ENCODE peak calls at places on chromosomes 12 and 14, in five cellular contexts. One of them, this sample, is unnamed.

GRCh38 chr14:26008290-26008689 is 589.5 kb downstream of the NOVA1 start:
- DNase-seq in ovary: no peak
- DNase-seq in HFF-Myc: no peak
- DNase-seq in HL-60: peak; percentile 3
- DNase-seq in astrocyte of the spinal cord: no peak
- DNase-seq in this sample: no peak

GRCh38 chr14:59407246-59407615 is 57.9 kb downstream of the GPR135 start:
- DNase-seq in HL-60: no peak
- DNase-seq in HFF-Myc: no peak
- DNase-seq in ovary: no peak
- DNase-seq in astrocyte of the spinal cord: peak; percentile 93
- DNase-seq in this sample: no peak

GRCh38 chr12:116662612-116663144 is 75.2 kb downstream of the SPRING1 start:
- DNase-seq in astrocyte of the spinal cord: peak; percentile 18
- DNase-seq in HL-60: peak; percentile 76
- DNase-seq in HFF-Myc: no peak
- DNase-seq in ovary: peak; percentile 74
- DNase-seq in this sample: no peak

GRCh38 chr14:35818346-35819115 is 7.6 kb upstream of the BRMS1L start:
- DNase-seq in ovary: no peak
- DNase-seq in HL-60: peak; percentile 39
- DNase-seq in HFF-Myc: peak; percentile 19
- DNase-seq in astrocyte of the spinal cord: peak; percentile 55
- DNase-seq in this sample: peak; percentile 15

GRCh38 chr12:6765048-6765633 is 1.0 kb upstream of the PTMS start:
- DNase-seq in astrocyte of the spinal cord: peak; percentile 22
- DNase-seq in ovary: no peak
- DNase-seq in HFF-Myc: no peak
- DNase-seq in HL-60: no peak
- DNase-seq in this sample: no peak

GRCh38 chr14:53391631-53392030 is 238.5 kb upstream of the DDHD1 start:
- DNase-seq in HFF-Myc: no peak
- DNase-seq in astrocyte of the spinal cord: peak; percentile 88
- DNase-seq in ovary: no peak
- DNase-seq in HL-60: no peak
- DNase-seq in this sample: no peak

GRCh38 chr12:67515679-67516363 is 132.7 kb upstream of the DYRK2 start:
- DNase-seq in HFF-Myc: peak; percentile 14
- DNase-seq in ovary: no peak
- DNase-seq in HL-60: no peak
- DNase-seq in astrocyte of the spinal cord: no peak
- DNase-seq in this sample: peak; percentile 87

GRCh38 chr14:63204407-63205280 is at the start of gene RHOJ:
- DNase-seq in HFF-Myc: no peak
- DNase-seq in astrocyte of the spinal cord: peak; percentile 39
- DNase-seq in HL-60: no peak
- DNase-seq in ovary: peak; percentile 59
- DNase-seq in this sample: no peak

GRCh38 chr12:115873416-115874082 is 403.9 kb downstream of the MED13L start:
- DNase-seq in astrocyte of the spinal cord: no peak
- DNase-seq in ovary: no peak
- DNase-seq in HL-60: no peak
- DNase-seq in HFF-Myc: no peak
- DNase-seq in this sample: no peak

GRCh38 chr14:38078393-38078792 is 129.3 kb upstream of the SSTR1 start:
- DNase-seq in ovary: no peak
- DNase-seq in HL-60: no peak
- DNase-seq in HFF-Myc: no peak
- DNase-seq in astrocyte of the spinal cord: no peak
- DNase-seq in this sample: no peak

GRCh38 chr12:120438495-120439198 is 734 bp downstream of the COX6A1 start:
- DNase-seq in HFF-Myc: no peak
- DNase-seq in astrocyte of the spinal cord: no peak
- DNase-seq in ovary: no peak
- DNase-seq in HL-60: no peak
- DNase-seq in this sample: peak; percentile 23

GRCh38 chr12:120432772-120433525 is 5.0 kb upstream of the COX6A1 start:
- DNase-seq in astrocyte of the spinal cord: no peak
- DNase-seq in HL-60: no peak
- DNase-seq in ovary: no peak
- DNase-seq in HFF-Myc: no peak
- DNase-seq in this sample: no peak

GRCh38 chr12:120439646-120440247 is 1.8 kb downstream of the COX6A1 start:
- DNase-seq in HL-60: peak; percentile 65
- DNase-seq in HFF-Myc: peak; percentile 45
- DNase-seq in astrocyte of the spinal cord: peak; percentile 54
- DNase-seq in ovary: peak; percentile 50
- DNase-seq in this sample: peak; percentile 86

DNA sequence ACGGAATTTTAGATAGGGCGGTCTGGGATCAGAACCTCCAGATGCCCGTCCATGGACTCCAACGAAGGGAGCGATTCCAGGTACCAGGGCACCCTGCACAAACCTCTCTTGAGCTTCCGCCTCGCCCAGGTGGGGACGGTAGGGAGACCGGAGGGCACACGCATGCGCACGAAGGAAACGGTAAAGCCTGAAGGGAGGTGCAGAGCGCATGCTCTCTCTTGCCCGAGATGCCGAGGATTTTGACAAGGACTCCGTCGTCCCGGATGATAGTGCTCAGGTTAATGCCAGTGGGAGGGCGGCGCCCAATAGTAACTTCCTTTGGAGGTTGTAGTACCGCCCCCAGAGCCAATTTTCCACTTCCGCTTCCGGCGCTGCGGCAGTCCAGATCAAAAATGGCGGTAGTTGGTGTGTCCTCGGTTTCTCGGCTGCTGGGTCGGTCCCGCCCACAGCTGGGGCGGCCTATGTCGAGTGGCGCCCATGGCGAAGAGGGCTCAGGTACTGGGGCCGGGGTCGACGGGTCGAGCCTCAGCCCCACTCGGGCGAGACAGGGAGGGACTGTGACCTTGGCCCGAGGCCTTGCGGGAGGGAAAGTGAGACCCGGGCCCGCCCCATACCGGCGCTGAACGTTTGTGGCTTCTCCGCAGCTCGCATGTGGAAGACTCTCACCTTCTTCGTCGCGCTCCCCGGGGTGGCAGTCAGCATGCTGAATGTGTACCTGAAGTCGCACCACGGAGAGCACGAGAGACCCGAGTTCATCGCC is at the start of gene COX6A1:
- DNase-seq in astrocyte of the spinal cord: peak; percentile 97
- DNase-seq in ovary: peak; percentile 93
- DNase-seq in HFF-Myc: peak; percentile 97
- DNase-seq in HL-60: peak; percentile 99
- DNase-seq in this sample: peak; percentile 99
- TF ChIP-seq CTCF in astrocyte of the spinal cord: no peak
- TF ChIP-seq CTCF in ovary: no peak
- TF ChIP-seq CTCF in HFF-Myc: no peak
- TF ChIP-seq CTCF in HL-60: no peak
- TF ChIP-seq CTCF in this sample: no peak

DNA sequence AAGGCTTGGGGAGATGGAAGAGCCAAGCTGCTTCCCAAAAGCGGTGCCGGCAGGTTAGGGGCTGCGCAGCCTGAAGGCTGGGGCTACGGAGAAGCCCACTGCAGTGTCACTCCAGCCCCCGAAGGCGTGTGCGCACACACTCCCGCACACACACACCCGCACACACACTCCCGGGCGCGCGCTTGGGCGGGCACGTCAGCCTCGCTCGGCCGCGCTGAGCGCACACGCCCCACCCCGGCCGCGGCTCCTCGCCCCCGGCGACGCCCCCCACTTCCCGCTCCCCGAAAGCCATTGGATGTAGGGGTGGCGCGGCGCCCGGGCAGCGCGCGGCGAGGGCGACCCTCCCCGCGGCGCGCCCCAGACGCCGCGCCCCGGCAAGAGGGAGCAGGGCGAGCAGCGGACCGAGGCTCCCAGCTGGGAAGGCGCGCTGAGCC is at the start of gene KCNK10:
- DNase-seq in HL-60: no peak
- DNase-seq in ovary: no peak
- DNase-seq in HFF-Myc: no peak
- DNase-seq in astrocyte of the spinal cord: peak; percentile 10
- DNase-seq in this sample: peak; percentile 13
- H3K4me3 ChIP-seq in HL-60: peak within 1 kb of the TSS; percentile 22
- H3K4me3 ChIP-seq in ovary: no peak within 1 kb of the TSS
- H3K4me3 ChIP-seq in HFF-Myc: peak within 1 kb of the TSS; percentile 31
- H3K4me3 ChIP-seq in astrocyte of the spinal cord: peak within 1 kb of the TSS; percentile 20
- H3K4me3 ChIP-seq in this sample: peak within 1 kb of the TSS; percentile 65

DNA sequence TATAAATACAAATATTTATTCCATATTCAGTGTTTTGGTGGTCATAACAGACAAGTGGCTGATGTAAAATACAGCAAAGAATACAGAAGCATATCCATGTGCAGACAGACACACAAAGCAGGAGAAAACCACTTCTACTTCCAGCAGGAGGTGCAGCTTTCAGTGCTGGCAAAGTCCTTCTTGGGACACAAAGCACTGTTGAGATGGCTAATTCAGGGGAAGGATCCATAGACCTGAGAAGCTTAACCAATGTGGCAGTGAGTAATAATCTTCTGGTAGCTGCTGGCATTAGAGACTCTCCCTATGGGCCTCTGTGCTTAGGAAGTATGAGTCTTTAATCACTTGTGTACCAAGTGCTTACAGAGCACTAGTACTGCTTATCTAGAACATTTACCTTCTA is 26.8 kb downstream of the AMN1 start:
- DNase-seq in ovary: no peak
- DNase-seq in HFF-Myc: peak; percentile 10
- DNase-seq in astrocyte of the spinal cord: peak; percentile 7
- DNase-seq in HL-60: no peak
- DNase-seq in this sample: no peak
- TF ChIP-seq CTCF in ovary: no peak
- TF ChIP-seq CTCF in HFF-Myc: no peak
- TF ChIP-seq CTCF in astrocyte of the spinal cord: no peak
- TF ChIP-seq CTCF in HL-60: no peak
- TF ChIP-seq CTCF in this sample: no peak

GRCh38 chr12:122139266-122139665 is 34.8 kb downstream of the IL31 start:
- DNase-seq in astrocyte of the spinal cord: no peak
- DNase-seq in ovary: no peak
- DNase-seq in HL-60: no peak
- DNase-seq in HFF-Myc: no peak
- DNase-seq in this sample: no peak
- H3K4me3 ChIP-seq in astrocyte of the spinal cord: no peak overlapping the region
- H3K4me3 ChIP-seq in ovary: no peak overlapping the region
- H3K4me3 ChIP-seq in HL-60: no peak overlapping the region
- H3K4me3 ChIP-seq in HFF-Myc: no peak overlapping the region
- H3K4me3 ChIP-seq in this sample: no peak overlapping the region

GRCh38 chr12:102992297-102992696 is 34.8 kb downstream of the ASCL1 start:
- DNase-seq in HFF-Myc: no peak
- DNase-seq in astrocyte of the spinal cord: no peak
- DNase-seq in ovary: no peak
- DNase-seq in HL-60: no peak
- DNase-seq in this sample: peak; percentile 26
- TF ChIP-seq CTCF in HFF-Myc: no peak
- TF ChIP-seq CTCF in astrocyte of the spinal cord: no peak
- TF ChIP-seq CTCF in ovary: no peak
- TF ChIP-seq CTCF in HL-60: no peak
- TF ChIP-seq CTCF in this sample: no peak